ENCODE peak calls at places on chromosomes 1 and 21, in six cellular contexts. One of them, this sample, is unnamed.

GRCh38 chr1:11788549-11789053 is 17.2 kb downstream of the MTHFR start:
- DNase-seq in cardiac muscle cell: no peak
- DNase-seq in body of pancreas: no peak
- DNase-seq in uterus: no peak
- DNase-seq in BJ: no peak
- DNase-seq in OCI-LY7: no peak
- DNase-seq in this sample: no peak

GRCh38 chr1:45365051-45365450 is 24.8 kb upstream of the MUTYH start:
- DNase-seq in cardiac muscle cell: no peak
- DNase-seq in body of pancreas: no peak
- DNase-seq in uterus: no peak
- DNase-seq in BJ: no peak
- DNase-seq in OCI-LY7: no peak
- DNase-seq in this sample: no peak

GRCh38 chr1:18134324-18135046 is 26.9 kb downstream of the IGSF21 start:
- DNase-seq in cardiac muscle cell: no peak
- DNase-seq in body of pancreas: no peak
- DNase-seq in uterus: no peak
- DNase-seq in BJ: no peak
- DNase-seq in OCI-LY7: no peak
- DNase-seq in this sample: no peak

GRCh38 chr21:36004441-36004840 is 55.9 kb downstream of the SETD4 start:
- DNase-seq in cardiac muscle cell: no peak
- DNase-seq in body of pancreas: no peak
- DNase-seq in uterus: no peak
- DNase-seq in BJ: no peak
- DNase-seq in OCI-LY7: no peak
- DNase-seq in this sample: no peak

GRCh38 chr1:227947678-227948492 is at the start of gene WNT9A:
- DNase-seq in cardiac muscle cell: peak; percentile 92
- DNase-seq in body of pancreas: peak; percentile 74
- DNase-seq in uterus: peak; percentile 56
- DNase-seq in BJ: no peak
- DNase-seq in OCI-LY7: no peak
- DNase-seq in this sample: peak; percentile 73

GRCh38 chr21:25220954-25221353 is 386.3 kb downstream of the MRPL39 start:
- DNase-seq in cardiac muscle cell: no peak
- DNase-seq in body of pancreas: no peak
- DNase-seq in uterus: no peak
- DNase-seq in BJ: no peak
- DNase-seq in OCI-LY7: no peak
- DNase-seq in this sample: no peak

GRCh38 chr1:245939756-245940345 is 567.2 kb downstream of the SMYD3 start:
- DNase-seq in cardiac muscle cell: peak; percentile 30
- DNase-seq in body of pancreas: no peak
- DNase-seq in uterus: no peak
- DNase-seq in BJ: no peak
- DNase-seq in OCI-LY7: no peak
- DNase-seq in this sample: no peak

GRCh38 chr1:210438928-210439841 is 110.5 kb downstream of the HHAT start:
- DNase-seq in cardiac muscle cell: no peak
- DNase-seq in body of pancreas: no peak
- DNase-seq in uterus: no peak
- DNase-seq in BJ: peak; percentile 100
- DNase-seq in OCI-LY7: no peak
- DNase-seq in this sample: no peak

GRCh38 chr1:169630006-169630405 is at the start of gene SELP:
- DNase-seq in cardiac muscle cell: no peak
- DNase-seq in body of pancreas: no peak
- DNase-seq in uterus: no peak
- DNase-seq in BJ: no peak
- DNase-seq in OCI-LY7: no peak
- DNase-seq in this sample: no peak

GRCh38 chr1:228087771-228088251 is 5.3 kb downstream of the ARF1 start:
- DNase-seq in cardiac muscle cell: no peak
- DNase-seq in body of pancreas: peak; percentile 12
- DNase-seq in uterus: no peak
- DNase-seq in BJ: peak; percentile 68
- DNase-seq in OCI-LY7: no peak
- DNase-seq in this sample: no peak

GRCh38 chr1:155911156-155912055 is at the start of gene RIT1:
- DNase-seq in cardiac muscle cell: peak; percentile 90
- DNase-seq in body of pancreas: peak; percentile 90
- DNase-seq in uterus: peak; percentile 84
- DNase-seq in BJ: no peak
- DNase-seq in OCI-LY7: peak; percentile 90
- DNase-seq in this sample: peak; percentile 96

GRCh38 chr1:38690790-38691189 is 168.8 kb downstream of the RRAGC start:
- DNase-seq in cardiac muscle cell: no peak
- DNase-seq in body of pancreas: no peak
- DNase-seq in uterus: no peak
- DNase-seq in BJ: no peak
- DNase-seq in OCI-LY7: no peak
- DNase-seq in this sample: no peak

GRCh38 chr1:217403321-217403720 is 227.6 kb downstream of the GPATCH2 start:
- DNase-seq in cardiac muscle cell: no peak
- DNase-seq in body of pancreas: no peak
- DNase-seq in uterus: no peak
- DNase-seq in BJ: no peak
- DNase-seq in OCI-LY7: no peak
- DNase-seq in this sample: no peak

GRCh38 chr1:77832889-77833288 is 53.4 kb downstream of the MIGA1 start:
- DNase-seq in cardiac muscle cell: no peak
- DNase-seq in body of pancreas: no peak
- DNase-seq in uterus: no peak
- DNase-seq in BJ: peak; percentile 95
- DNase-seq in OCI-LY7: no peak
- DNase-seq in this sample: no peak

GRCh38 chr1:197320991-197321531 is 53.0 kb downstream of the CRB1 start:
- DNase-seq in cardiac muscle cell: no peak
- DNase-seq in body of pancreas: peak; percentile 48
- DNase-seq in uterus: no peak
- DNase-seq in BJ: peak; percentile 39
- DNase-seq in OCI-LY7: no peak
- DNase-seq in this sample: no peak

GRCh38 chr1:224727851-224728250 is 111.7 kb downstream of the CNIH3 start:
- DNase-seq in cardiac muscle cell: no peak
- DNase-seq in body of pancreas: no peak
- DNase-seq in uterus: no peak
- DNase-seq in BJ: no peak
- DNase-seq in OCI-LY7: no peak
- DNase-seq in this sample: no peak

GRCh38 chr1:197782719-197783328 is 7.5 kb upstream of the DENND1B start:
- DNase-seq in cardiac muscle cell: no peak
- DNase-seq in body of pancreas: no peak
- DNase-seq in uterus: no peak
- DNase-seq in BJ: no peak
- DNase-seq in OCI-LY7: no peak
- DNase-seq in this sample: no peak

GRCh38 chr1:61397915-61398314 is 315.6 kb downstream of the NFIA start:
- DNase-seq in cardiac muscle cell: no peak
- DNase-seq in body of pancreas: no peak
- DNase-seq in uterus: no peak
- DNase-seq in BJ: no peak
- DNase-seq in OCI-LY7: no peak
- DNase-seq in this sample: no peak

GRCh38 chr1:86993269-86993985 is 79.0 kb downstream of the HS2ST1 start:
- DNase-seq in cardiac muscle cell: no peak
- DNase-seq in body of pancreas: no peak
- DNase-seq in uterus: no peak
- DNase-seq in BJ: no peak
- DNase-seq in OCI-LY7: no peak
- DNase-seq in this sample: no peak

GRCh38 chr1:15066191-15066590 is 87.4 kb upstream of the TMEM51 start:
- DNase-seq in cardiac muscle cell: no peak
- DNase-seq in body of pancreas: no peak
- DNase-seq in uterus: no peak
- DNase-seq in BJ: no peak
- DNase-seq in OCI-LY7: no peak
- DNase-seq in this sample: no peak
- H3K4me3 ChIP-seq in cardiac muscle cell: no peak overlapping the region
- H3K4me3 ChIP-seq in body of pancreas: no peak overlapping the region
- H3K4me3 ChIP-seq in uterus: no peak overlapping the region
- H3K4me3 ChIP-seq in BJ: no peak overlapping the region
- H3K4me3 ChIP-seq in OCI-LY7: no peak overlapping the region
- H3K4me3 ChIP-seq in this sample: no peak overlapping the region

GRCh38 chr1:93609536-93609935 is 72.1 kb downstream of the BCAR3 start:
- DNase-seq in cardiac muscle cell: no peak
- DNase-seq in body of pancreas: no peak
- DNase-seq in uterus: no peak
- DNase-seq in BJ: no peak
- DNase-seq in OCI-LY7: no peak
- DNase-seq in this sample: no peak
- H3K36me3 ChIP-seq in cardiac muscle cell: no peaks in the 10 kb centered on the region
- H3K36me3 ChIP-seq in body of pancreas: no peaks in the 10 kb centered on the region
- H3K36me3 ChIP-seq in uterus: no peaks in the 10 kb centered on the region
- H3K36me3 ChIP-seq in BJ: no peaks in the 10 kb centered on the region
- H3K36me3 ChIP-seq in OCI-LY7: no peaks in the 10 kb centered on the region
- H3K36me3 ChIP-seq in this sample: no peaks in the 10 kb centered on the region

GRCh38 chr1:234216116-234216703 is 157.0 kb upstream of the COA6 start:
- DNase-seq in cardiac muscle cell: no peak
- DNase-seq in body of pancreas: no peak
- DNase-seq in uterus: no peak
- DNase-seq in BJ: no peak
- DNase-seq in OCI-LY7: no peak
- DNase-seq in this sample: no peak

GRCh38 chr1:234213576-234214128 is 159.6 kb upstream of the COA6 start:
- DNase-seq in cardiac muscle cell: no peak
- DNase-seq in body of pancreas: no peak
- DNase-seq in uterus: no peak
- DNase-seq in BJ: no peak
- DNase-seq in OCI-LY7: no peak
- DNase-seq in this sample: no peak

GRCh38 chr1:234214911-234215892 is 158.1 kb upstream of the COA6 start:
- DNase-seq in cardiac muscle cell: no peak
- DNase-seq in body of pancreas: peak; percentile 92
- DNase-seq in uterus: no peak
- DNase-seq in BJ: no peak
- DNase-seq in OCI-LY7: no peak
- DNase-seq in this sample: no peak

GRCh38 chr1:234212764-234213406 is 160.4 kb upstream of the COA6 start:
- DNase-seq in cardiac muscle cell: peak; percentile 80
- DNase-seq in body of pancreas: peak; percentile 66
- DNase-seq in uterus: no peak
- DNase-seq in BJ: no peak
- DNase-seq in OCI-LY7: peak; percentile 15
- DNase-seq in this sample: no peak

GRCh38 chr1:234214129-234214910 is 158.9 kb upstream of the COA6 start:
- DNase-seq in cardiac muscle cell: peak; percentile 62
- DNase-seq in body of pancreas: peak; percentile 64
- DNase-seq in uterus: no peak
- DNase-seq in BJ: no peak
- DNase-seq in OCI-LY7: no peak
- DNase-seq in this sample: no peak
- H3K4me3 ChIP-seq in cardiac muscle cell: peak overlapping the region; percentile 35
- H3K4me3 ChIP-seq in body of pancreas: peak overlapping the region; percentile 20
- H3K4me3 ChIP-seq in uterus: peak overlapping the region; percentile 11
- H3K4me3 ChIP-seq in BJ: peak overlapping the region; percentile 31
- H3K4me3 ChIP-seq in OCI-LY7: no peak overlapping the region
- H3K4me3 ChIP-seq in this sample: peak overlapping the region; percentile 47

GRCh38 chr1:30977105-30977504 is 68.5 kb upstream of the SDC3 start:
- DNase-seq in cardiac muscle cell: no peak
- DNase-seq in body of pancreas: no peak
- DNase-seq in uterus: no peak
- DNase-seq in BJ: no peak
- DNase-seq in OCI-LY7: no peak
- DNase-seq in this sample: no peak
- H3K36me3 ChIP-seq in cardiac muscle cell: peaks cover 38% of the 10 kb centered on the region
- H3K36me3 ChIP-seq in body of pancreas: peaks cover 8% of the 10 kb centered on the region
- H3K36me3 ChIP-seq in uterus: no peaks in the 10 kb centered on the region
- H3K36me3 ChIP-seq in BJ: peaks cover 6% of the 10 kb centered on the region
- H3K36me3 ChIP-seq in OCI-LY7: peaks cover 87% of the 10 kb centered on the region
- H3K36me3 ChIP-seq in this sample: peaks cover 45% of the 10 kb centered on the region

GRCh38 chr1:202016717-202017384 is 6.5 kb downstream of the ELF3 start:
- DNase-seq in cardiac muscle cell: no peak
- DNase-seq in body of pancreas: no peak
- DNase-seq in uterus: no peak
- DNase-seq in BJ: no peak
- DNase-seq in OCI-LY7: no peak
- DNase-seq in this sample: no peak

GRCh38 chr1:202016022-202016624 is 5.7 kb downstream of the ELF3 start:
- DNase-seq in cardiac muscle cell: no peak
- DNase-seq in body of pancreas: peak; percentile 48
- DNase-seq in uterus: no peak
- DNase-seq in BJ: peak; percentile 35
- DNase-seq in OCI-LY7: no peak
- DNase-seq in this sample: no peak

GRCh38 chr1:202017385-202018225 is 7.2 kb downstream of the ELF3 start:
- DNase-seq in cardiac muscle cell: no peak
- DNase-seq in body of pancreas: peak; percentile 84
- DNase-seq in uterus: no peak
- DNase-seq in BJ: no peak
- DNase-seq in OCI-LY7: no peak
- DNase-seq in this sample: no peak

GRCh38 chr1:202018226-202018475 is 7.8 kb downstream of the ELF3 start:
- DNase-seq in cardiac muscle cell: no peak
- DNase-seq in body of pancreas: no peak
- DNase-seq in uterus: no peak
- DNase-seq in BJ: no peak
- DNase-seq in OCI-LY7: no peak
- DNase-seq in this sample: no peak

DNA sequence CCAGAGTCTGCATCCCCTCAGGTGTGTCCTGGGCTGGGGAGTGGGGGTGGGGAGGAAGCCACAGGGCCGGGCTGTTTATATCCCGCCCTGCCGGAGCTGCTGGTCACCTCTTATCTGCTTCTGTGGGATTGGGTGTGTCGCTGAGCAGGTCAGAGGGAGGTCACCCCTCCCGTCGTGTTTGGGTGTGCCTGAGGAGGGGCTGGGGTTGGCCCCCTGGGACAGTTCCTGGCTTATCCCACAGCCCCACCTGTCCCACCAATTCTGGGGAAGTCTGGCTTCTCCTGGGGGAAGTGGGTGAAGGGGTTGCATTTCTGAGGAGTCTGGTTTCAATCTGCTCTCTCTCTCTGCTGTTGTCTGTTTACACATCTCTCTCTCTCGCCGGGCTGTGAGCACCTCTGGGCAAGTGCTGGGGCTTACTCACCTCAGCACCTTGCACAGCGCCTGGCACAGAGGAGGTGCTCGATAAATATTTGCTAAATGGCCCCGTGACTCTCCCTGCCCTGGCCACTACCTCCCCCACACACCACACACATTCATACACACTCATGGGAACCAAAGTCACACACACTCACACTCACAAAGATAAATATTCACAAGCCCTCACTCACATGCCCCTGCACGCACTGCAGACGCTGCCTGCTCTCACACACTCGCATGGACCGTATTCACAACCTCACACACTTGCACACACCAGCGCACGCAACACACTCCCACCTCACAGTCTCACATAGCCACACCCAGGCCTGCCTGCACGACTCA is 8.3 kb downstream of the ELF3 start:
- DNase-seq in cardiac muscle cell: peak; percentile 42
- DNase-seq in body of pancreas: peak; percentile 94
- DNase-seq in uterus: no peak
- DNase-seq in BJ: no peak
- DNase-seq in OCI-LY7: no peak
- DNase-seq in this sample: no peak
- H3K4me3 ChIP-seq in cardiac muscle cell: no peak overlapping the region
- H3K4me3 ChIP-seq in body of pancreas: no peak overlapping the region
- H3K4me3 ChIP-seq in uterus: no peak overlapping the region
- H3K4me3 ChIP-seq in BJ: no peak overlapping the region
- H3K4me3 ChIP-seq in OCI-LY7: no peak overlapping the region
- H3K4me3 ChIP-seq in this sample: no peak overlapping the region

This sample was measured in suprapubic skin.